ENCODE peak calls at places on chromosomes 11 and 22, in four cellular contexts. L, E, R and Y are unnamed samples.

GRCh38 chr22:48926663-48927062 is 901.0 kb downstream of the BRD1 start:
- DNase-seq in E (no peak), R (peak), L (no peak), Y (no peak)

GRCh38 chr11:66891849-66892660 is 35.2 kb downstream of the LRFN4 start:
- DNase-seq in E (peak), L (peak), R (peak), Y (no peak)

GRCh38 chr11:126696976-126697375 is 303.6 kb downstream of the KIRREL3 start:
- DNase-seq in E (no peak), L (no peak), R (no peak), Y (no peak)

GRCh38 chr11:9120659-9121350 is 29.4 kb upstream of the SCUBE2 start:
- DNase-seq in E (no peak), L (no peak), R (no peak), Y (no peak)

GRCh38 chr22:30000566-30000965 is 79.7 kb upstream of the HORMAD2 start:
- DNase-seq in R (no peak), L (no peak), E (no peak), Y (no peak)

GRCh38 chr22:20953668-20954500 is 13.2 kb upstream of the AIFM3 start:
- DNase-seq in R (peak), E (no peak), L (no peak), Y (no peak)

GRCh38 chr22:30575011-30575671 is 676 bp upstream of the GAL3ST1 start:
- DNase-seq in R (peak), L (no peak), E (no peak), Y (no peak)

GRCh38 chr11:124983674-124984511 is 29.9 kb downstream of the CCDC15 start:
- DNase-seq in L (no peak), E (no peak), R (no peak), Y (no peak)

GRCh38 chr11:63534895-63535461 is 1.6 kb upstream of the PLAAT4 start:
- DNase-seq in E (peak), R (no peak), L (no peak), Y (no peak)

GRCh38 chr11:35030716-35031213 is 108.2 kb upstream of the CD44 start:
- DNase-seq in L (peak), E (no peak), R (peak), Y (no peak)

GRCh38 chr22:44449683-44450425 is 48.2 kb downstream of the RTL6 start:
- DNase-seq in E (no peak), L (no peak), R (no peak), Y (no peak)

GRCh38 chr22:22940961-22941605 is 53.5 kb downstream of the IGLL5 start:
- DNase-seq in E (no peak), L (peak), R (no peak), Y (no peak)

GRCh38 chr22:49382451-49382735 is 445.3 kb downstream of the BRD1 start:
- DNase-seq in L (no peak), E (no peak), R (peak), Y (no peak)

GRCh38 chr11:113026778-113027177 is 65.6 kb downstream of the NCAM1 start:
- DNase-seq in E (no peak), L (no peak), R (no peak), Y (no peak)

GRCh38 chr22:40334899-40335298 is 11.4 kb upstream of the ADSL start:
- DNase-seq in E (no peak), R (no peak), L (no peak), Y (no peak)

GRCh38 chr22:19663821-19664325 is 50.4 kb upstream of the SEPTIN5 start:
- DNase-seq in R (no peak), L (peak), E (no peak), Y (no peak)

GRCh38 chr11:13316528-13316961 is 39.0 kb downstream of the BMAL1 start:
- DNase-seq in E (no peak), L (peak), R (no peak), Y (no peak)

GRCh38 chr22:39297490-39298193 is 21.8 kb downstream of the RPL3 start:
- DNase-seq in R (no peak), E (peak), L (no peak), Y (no peak)

GRCh38 chr11:33899383-33900037 is 7.6 kb upstream of the LMO2 start:
- DNase-seq in R (peak), L (peak), E (no peak), Y (peak)

GRCh38 chr11:17163742-17164141 is 44.0 kb downstream of the PIK3C2A start:
- DNase-seq in E (no peak), R (no peak), L (no peak), Y (no peak)

DNA sequence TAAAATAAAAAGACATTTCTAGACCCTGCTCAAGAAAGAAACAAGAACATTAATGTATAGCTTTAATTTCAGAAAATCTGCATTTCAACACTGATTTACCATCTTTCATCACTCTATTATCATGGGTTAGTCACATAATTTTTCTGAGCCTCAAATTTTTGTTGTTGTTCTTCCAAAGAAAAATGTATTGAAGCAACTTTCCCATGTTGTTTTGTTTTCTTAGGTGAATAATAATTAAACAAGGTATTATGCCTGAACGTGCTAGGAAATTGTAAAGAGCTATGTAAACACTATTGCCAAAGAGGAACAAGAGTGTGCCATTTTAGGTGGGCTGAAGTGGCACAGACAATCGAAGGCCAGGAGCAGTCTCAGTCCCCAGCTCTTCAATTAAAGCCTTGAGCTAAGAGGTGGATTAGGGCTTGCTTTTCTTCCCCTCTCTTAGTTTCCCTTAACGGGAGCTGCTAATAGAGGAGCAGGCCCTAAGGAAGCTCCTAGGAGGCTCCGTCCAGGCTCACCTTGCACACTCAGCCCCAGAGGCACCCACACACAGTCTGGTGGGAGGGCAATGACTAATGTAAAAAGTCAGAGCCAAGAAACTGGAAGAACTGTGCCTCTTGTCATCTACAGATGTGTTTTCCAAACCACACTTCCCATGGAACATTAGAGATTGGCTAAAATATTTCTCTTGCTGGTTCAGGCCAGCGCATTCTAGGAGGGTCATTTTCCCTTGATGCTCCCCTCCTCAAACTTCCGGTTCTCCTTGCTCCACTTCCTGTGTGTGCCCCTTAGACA is 8.8 kb upstream of the UBASH3B start:
- DNase-seq in E (no peak), R (no peak), L (no peak), Y (no peak)
- H3K4me3 ChIP-seq in E (no peak), R (no peak), L (no peak), Y (no peak)

GRCh38 chr22:27447316-27447715 is 354.2 kb downstream of the MN1 start:
- DNase-seq in E (no peak), L (no peak), R (no peak), Y (no peak)
- H3K4me3 ChIP-seq in E (no peak), L (no peak), R (no peak), Y (no peak)

GRCh38 chr11:45852712-45853101 is 5.4 kb downstream of the CRY2 start:
- DNase-seq in L (no peak), E (peak), R (no peak), Y (no peak)
- H3K4me3 ChIP-seq in L (no peak), E (peak), R (no peak), Y (no peak)

GRCh38 chr22:50627452-50627913 is 469 bp downstream of the ARSA start:
- DNase-seq in R (no peak), E (peak), L (no peak), Y (no peak)

GRCh38 chr22:50626314-50626855 is 1.6 kb downstream of the ARSA start:
- DNase-seq in R (no peak), E (no peak), L (peak), Y (no peak)

GRCh38 chr22:50627914-50628542 is at the start of gene ARSA:
- DNase-seq in L (peak), R (peak), E (peak), Y (no peak)

GRCh38 chr22:50625568-50626313 is 2.2 kb downstream of the ARSA start:
- DNase-seq in L (peak), R (no peak), E (no peak), Y (no peak)

DNA sequence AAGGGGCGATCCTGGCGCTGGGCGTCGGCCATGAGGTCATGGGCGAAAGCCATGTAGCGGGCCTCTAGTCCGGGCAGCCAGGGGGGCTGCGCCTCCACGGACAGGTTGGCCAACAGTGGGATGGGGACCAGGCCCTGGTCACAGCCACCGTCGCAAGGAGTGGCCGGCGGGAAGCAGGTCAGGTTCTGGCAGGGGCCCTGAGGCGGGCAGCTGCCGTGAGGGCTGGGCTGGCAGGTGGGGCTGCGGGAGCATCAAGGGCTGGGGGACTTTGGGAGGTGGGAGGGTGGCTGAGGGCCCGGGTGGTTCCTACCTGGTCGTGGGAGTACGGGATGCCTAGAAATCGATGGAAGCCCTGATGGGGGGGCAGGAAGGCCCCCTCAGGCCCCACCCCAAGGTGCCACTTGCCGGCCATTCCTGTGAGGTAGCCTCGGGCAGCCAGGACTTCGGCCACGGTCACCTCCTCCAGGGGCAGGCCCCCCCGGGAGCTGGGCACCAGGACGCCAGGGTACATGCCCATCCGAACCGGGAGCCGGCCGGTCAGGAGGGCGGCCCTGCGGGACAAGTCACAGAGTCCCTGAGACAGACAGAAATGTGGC is 998 bp downstream of the ARSA start:
- DNase-seq in L (no peak), R (no peak), E (no peak), Y (no peak)
- H3K4me3 ChIP-seq in L (peak), R (peak), E (peak), Y (peak)